ENCODE peak calls at places on chromosomes 6 and 20, in five cellular contexts. T is endodermal cell, X is psoas muscle, B is GM23338, R is left ventricle myocardium inferior. E is an unnamed sample.

GRCh38 chr20:16096756-16097326 is 476.4 kb downstream of the KIF16B start:
- DNase-seq in T (no peak), X (no peak), B (no peak), R (no peak), E (no peak)

GRCh38 chr6:159196430-159196829 is 27.2 kb downstream of the FNDC1 start:
- DNase-seq in T (no peak), X (no peak), B (no peak), R (no peak), E (no peak)

GRCh38 chr6:72260489-72260888 is 361.4 kb upstream of the KCNQ5 start:
- DNase-seq in T (no peak), X (no peak), B (no peak), R (no peak), E (no peak)

GRCh38 chr6:18248698-18249097 is 15.6 kb downstream of the DEK start:
- DNase-seq in T (no peak), X (no peak), B (no peak), R (no peak), E (no peak)

GRCh38 chr6:106927531-106928398 is 46.8 kb downstream of the CD24 start:
- DNase-seq in T (peak; percentile 91), X (no peak), B (peak; percentile 90), R (peak; percentile 16), E (peak; percentile 88)

GRCh38 chr20:5569021-5569420 is 181.2 kb upstream of the SHLD1 start:
- DNase-seq in T (no peak), X (no peak), B (peak; percentile 27), R (no peak), E (no peak)

GRCh38 chr20:63911171-63911570 is 16.2 kb downstream of the DNAJC5 start:
- DNase-seq in T (no peak), X (no peak), B (no peak), R (no peak), E (peak; percentile 79)

GRCh38 chr6:22029169-22029568 is 267.7 kb downstream of the PRL start:
- DNase-seq in T (no peak), X (no peak), B (no peak), R (no peak), E (no peak)

GRCh38 chr6:98601697-98602096 is 232.7 kb upstream of the POU3F2 start:
- DNase-seq in T (no peak), X (no peak), B (no peak), R (no peak), E (no peak)

GRCh38 chr6:19789100-19789805 is 47.9 kb upstream of the ID4 start:
- DNase-seq in T (no peak), X (no peak), B (peak; percentile 14), R (no peak), E (no peak)

GRCh38 chr20:19070681-19071441 is 141.6 kb upstream of the SLC24A3 start:
- DNase-seq in T (no peak), X (no peak), B (no peak), R (no peak), E (no peak)

GRCh38 chr6:79946773-79947190 is 571 bp downstream of the ELOVL4 start:
- DNase-seq in T (no peak), X (no peak), B (peak; percentile 49), R (peak; percentile 15), E (peak; percentile 17)

GRCh38 chr6:157978021-157978783 is 3.5 kb upstream of the SYNJ2 start:
- DNase-seq in T (no peak), X (no peak), B (no peak), R (no peak), E (no peak)

GRCh38 chr6:47135772-47136171 is 93.6 kb upstream of the ADGRF1 start:
- DNase-seq in T (no peak), X (no peak), B (peak; percentile 17), R (no peak), E (no peak)

GRCh38 chr20:63183422-63184146 is 32.3 kb downstream of the YTHDF1 start:
- DNase-seq in T (peak; percentile 92), X (peak; percentile 67), B (peak; percentile 80), R (no peak), E (peak; percentile 52)

GRCh38 chr6:143337201-143337949 is 113.1 kb downstream of the ADAT2 start:
- DNase-seq in T (peak; percentile 97), X (peak; percentile 51), B (peak; percentile 93), R (peak; percentile 22), E (no peak)

GRCh38 chr20:49483706-49484101 is 1.2 kb upstream of the KCNB1 start:
- DNase-seq in T (peak; percentile 76), X (no peak), B (peak; percentile 30), R (no peak), E (no peak)

GRCh38 chr6:105382918-105383317 is 20.0 kb downstream of the PREP start:
- DNase-seq in T (no peak), X (no peak), B (no peak), R (no peak), E (no peak)

GRCh38 chr20:40632346-40632976 is 56.6 kb downstream of the MAFB start:
- DNase-seq in T (no peak), X (no peak), B (no peak), R (no peak), E (no peak)

GRCh38 chr6:17186925-17187324 is 85.1 kb downstream of the STMND1 start:
- DNase-seq in T (no peak), X (no peak), B (no peak), R (no peak), E (no peak)

GRCh38 chr6:14922306-14922705 is 323.6 kb upstream of the JARID2 start:
- DNase-seq in T (peak; percentile 69), X (peak; percentile 67), B (peak; percentile 44), R (no peak), E (no peak)

GRCh38 chr6:157427969-157428368 is 47.0 kb downstream of the ZDHHC14 start:
- DNase-seq in T (no peak), X (peak; percentile 42), B (no peak), R (no peak), E (no peak)

GRCh38 chr6:90677440-90677839 is 90.6 kb upstream of the MAP3K7 start:
- DNase-seq in T (no peak), X (no peak), B (no peak), R (no peak), E (no peak)

GRCh38 chr6:31614075-31614619 is 887 bp upstream of the AIF1 start:
- DNase-seq in T (no peak), X (no peak), B (no peak), R (no peak), E (peak; percentile 63)

GRCh38 chr6:14880717-14881116 is 365.2 kb upstream of the JARID2 start:
- DNase-seq in T (no peak), X (no peak), B (no peak), R (no peak), E (no peak)

GRCh38 chr20:44570369-44570768 is 12.0 kb upstream of the PKIG start:
- DNase-seq in T (no peak), X (no peak), B (no peak), R (no peak), E (no peak)

GRCh38 chr6:63352587-63353281 is 33.0 kb upstream of the LGSN start:
- DNase-seq in T (peak; percentile 70), X (no peak), B (peak; percentile 52), R (no peak), E (peak; percentile 26)

GRCh38 chr20:24522452-24523330 is 53.3 kb downstream of the SYNDIG1 start:
- DNase-seq in T (no peak), X (no peak), B (no peak), R (no peak), E (no peak)

GRCh38 chr20:50221501-50222323 is 31.1 kb downstream of the CEBPB start:
- DNase-seq in T (no peak), X (no peak), B (no peak), R (peak; percentile 33), E (no peak)

GRCh38 chr6:141153563-141153962 is 979.2 kb upstream of the GJE1 start:
- DNase-seq in T (no peak), X (no peak), B (peak; percentile 94), R (no peak), E (no peak)

GRCh38 chr20:48656661-48657211 is 171.1 kb downstream of the PREX1 start:
- DNase-seq in T (peak; percentile 88), X (no peak), B (peak; percentile 78), R (no peak), E (no peak)

GRCh38 chr20:53657732-53658131 is 64.1 kb upstream of the ZNF217 start:
- DNase-seq in T (peak; percentile 56), X (no peak), B (peak; percentile 48), R (no peak), E (no peak)
- H3K4me1 ChIP-seq in T (peaks cover 4% of the 10 kb centered on the region), X (peaks cover 11% of the 10 kb centered on the region), B (peaks cover 48% of the 10 kb centered on the region), R (peaks cover 50% of the 10 kb centered on the region), E (peaks cover 16% of the 10 kb centered on the region)

GRCh38 chr20:34111712-34112599 is at the start of gene EIF2S2:
- DNase-seq in T (peak; percentile 98), X (peak; percentile 98), B (peak; percentile 98), R (peak; percentile 95), E (peak; percentile 97)

GRCh38 chr20:34108616-34109174 is 3.3 kb downstream of the EIF2S2 start:
- DNase-seq in T (no peak), X (no peak), B (no peak), R (no peak), E (no peak)

GRCh38 chr20:34109442-34109841 is 2.6 kb downstream of the EIF2S2 start:
- DNase-seq in T (no peak), X (no peak), B (no peak), R (no peak), E (no peak)

GRCh38 chr20:34111057-34111711 is 859 bp downstream of the EIF2S2 start:
- DNase-seq in T (no peak), X (no peak), B (peak; percentile 13), R (no peak), E (no peak)

GRCh38 chr20:34110025-34111013 is 1.7 kb downstream of the EIF2S2 start:
- DNase-seq in T (no peak), X (no peak), B (no peak), R (no peak), E (no peak)
- H3K4me1 ChIP-seq in T (no peaks in the 10 kb centered on the region), X (peaks cover 33% of the 10 kb centered on the region), B (peaks cover 17% of the 10 kb centered on the region), R (peaks cover 75% of the 10 kb centered on the region), E (peaks cover 37% of the 10 kb centered on the region)

DNA sequence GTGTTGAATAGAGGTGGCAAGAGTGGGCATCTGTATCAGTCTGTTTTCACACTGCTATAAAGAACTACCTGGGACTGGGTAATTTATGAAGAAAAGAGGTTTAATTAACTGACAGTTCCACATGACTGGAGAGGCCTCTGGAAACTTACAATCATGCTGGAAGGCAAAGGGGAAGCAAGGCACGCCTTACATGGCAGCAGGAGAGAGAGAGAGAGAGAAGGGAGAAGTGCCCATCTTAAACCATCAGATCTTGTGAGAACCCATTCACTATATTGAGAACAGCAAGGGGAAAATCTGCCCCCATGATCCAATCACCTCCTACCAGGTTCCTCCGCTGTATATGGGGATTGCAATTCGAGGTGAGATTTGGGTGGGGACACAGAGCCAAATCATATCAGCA is 18.6 kb upstream of the PPP1R14C start:
- DNase-seq in T (no peak), X (no peak), B (no peak), R (no peak), E (no peak)
- H3K4me1 ChIP-seq in T (no peaks in the 10 kb centered on the region), X (no peaks in the 10 kb centered on the region), B (no peaks in the 10 kb centered on the region), R (peaks cover 8% of the 10 kb centered on the region), E (no peaks in the 10 kb centered on the region)

DNA sequence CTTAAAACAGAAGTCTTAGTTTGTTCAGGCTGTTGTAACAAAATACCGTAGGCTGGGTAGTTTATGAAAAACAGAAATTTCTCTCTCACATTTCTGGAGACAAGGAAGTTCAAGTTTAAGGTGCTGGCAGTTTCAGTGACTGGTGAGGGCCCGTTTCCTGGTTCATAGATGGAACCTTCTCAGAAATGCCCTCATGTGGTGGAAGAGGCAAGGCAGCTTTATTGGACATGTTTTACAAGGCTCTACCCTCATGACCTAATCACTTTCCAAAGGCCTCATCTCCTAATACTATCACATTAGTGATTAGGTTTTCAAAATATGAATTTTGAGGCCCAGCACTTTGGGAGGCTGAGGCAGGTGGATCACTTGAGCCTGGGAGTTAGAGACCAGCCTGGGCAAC is 2.4 kb downstream of the HEBP2 start:
- DNase-seq in T (peak; percentile 28), X (no peak), B (no peak), R (no peak), E (no peak)
- H3K4me1 ChIP-seq in T (no peaks in the 10 kb centered on the region), X (peaks cover 13% of the 10 kb centered on the region), B (no peaks in the 10 kb centered on the region), R (peaks cover 34% of the 10 kb centered on the region), E (peaks cover 12% of the 10 kb centered on the region)

E was measured in mucosa of descending colon.